ENCODE peak calls at places on chromosomes 11 and 22, in five cellular contexts. E is K562, X is HCT116, C is GM12878, V is HepG2. B is an unnamed sample.

GRCh38 chr11:110159491-110159890 is 66.3 kb downstream of the ZC3H12C start:
- DNase-seq in E (no peak), C (no peak), X (no peak), V (no peak), B (no peak)

GRCh38 chr11:117488996-117489952 is 161.6 kb downstream of the CEP164 start:
- DNase-seq in V (no peak), E (no peak), X (no peak), C (no peak), B (no peak)

GRCh38 chr11:130209128-130209932 is 49.7 kb downstream of the ST14 start:
- DNase-seq in E (no peak), X (no peak), C (no peak), V (no peak), B (no peak)

GRCh38 chr11:22079133-22079847 is 113.6 kb upstream of the ANO5 start:
- DNase-seq in E (no peak), X (no peak), V (no peak), C (no peak), B (no peak)

GRCh38 chr11:33694346-33695050 is 6.1 kb downstream of the C11orf91 start:
- DNase-seq in X (no peak), E (no peak), V (no peak), C (no peak), B (no peak)

GRCh38 chr22:43533131-43533530 is 121.3 kb downstream of the MPPED1 start:
- DNase-seq in V (no peak), X (no peak), C (no peak), E (no peak), B (no peak)

GRCh38 chr22:20456064-20456721 is 18.6 kb upstream of the SCARF2 start:
- DNase-seq in E (peak; percentile 98), C (peak; percentile 44), V (peak; percentile 68), X (peak; percentile 54), B (peak; percentile 86)

GRCh38 chr11:124069429-124070401 is 28.6 kb upstream of the OR10G7 start:
- DNase-seq in E (peak; percentile 90), C (peak; percentile 13), X (peak; percentile 42), V (peak; percentile 42), B (peak; percentile 77)

GRCh38 chr11:15692739-15693138 is 578.0 kb downstream of the INSC start:
- DNase-seq in E (peak; percentile 8), X (no peak), C (no peak), V (no peak), B (peak; percentile 11)

GRCh38 chr11:46294365-46295309 is 17.2 kb downstream of the CREB3L1 start:
- DNase-seq in V (no peak), X (no peak), C (no peak), E (peak; percentile 77), B (peak; percentile 53)

GRCh38 chr11:2436521-2437031 is 7.7 kb downstream of the TRPM5 start:
- DNase-seq in E (no peak), C (no peak), V (no peak), X (no peak), B (no peak)

GRCh38 chr11:117582491-117582890 is 214.5 kb downstream of the DSCAML1 start:
- DNase-seq in C (no peak), E (no peak), X (no peak), V (no peak), B (no peak)

GRCh38 chr11:116096596-116096995 is 592.4 kb upstream of the CADM1 start:
- DNase-seq in C (no peak), V (no peak), X (no peak), E (no peak), B (no peak)

GRCh38 chr11:22338465-22338810 is 257 bp downstream of the SLC17A6 start:
- DNase-seq in C (no peak), X (no peak), E (no peak), V (no peak), B (no peak)

GRCh38 chr22:45626198-45626651 is 45.4 kb upstream of the ATXN10 start:
- DNase-seq in X (peak; percentile 87), V (peak; percentile 55), E (no peak), C (no peak), B (no peak)

GRCh38 chr22:32801436-32802290 is at the start of gene TIMP3:
- DNase-seq in E (peak; percentile 31), V (no peak), X (no peak), C (no peak), B (peak; percentile 89)

GRCh38 chr11:32137263-32137662 is 46.4 kb downstream of the RCN1 start:
- DNase-seq in C (no peak), V (no peak), E (no peak), X (peak; percentile 34), B (no peak)

GRCh38 chr11:120172054-120172881 is 34.4 kb upstream of the TRIM29 start:
- DNase-seq in V (peak; percentile 63), X (peak; percentile 36), E (peak; percentile 61), C (no peak), B (peak; percentile 79)

GRCh38 chr22:48800886-48801607 is 1026.6 kb downstream of the BRD1 start:
- DNase-seq in C (no peak), E (no peak), V (no peak), X (no peak), B (no peak)

GRCh38 chr11:85664561-85665481 is at the start of gene CREBZF:
- DNase-seq in V (peak; percentile 85), C (peak; percentile 84), X (peak; percentile 87), E (peak; percentile 98), B (peak; percentile 95)

GRCh38 chr22:36383110-36383581 is 4.6 kb downstream of the MYH9 start:
- DNase-seq in V (no peak), X (no peak), C (peak; percentile 89), E (peak; percentile 68), B (no peak)

DNA sequence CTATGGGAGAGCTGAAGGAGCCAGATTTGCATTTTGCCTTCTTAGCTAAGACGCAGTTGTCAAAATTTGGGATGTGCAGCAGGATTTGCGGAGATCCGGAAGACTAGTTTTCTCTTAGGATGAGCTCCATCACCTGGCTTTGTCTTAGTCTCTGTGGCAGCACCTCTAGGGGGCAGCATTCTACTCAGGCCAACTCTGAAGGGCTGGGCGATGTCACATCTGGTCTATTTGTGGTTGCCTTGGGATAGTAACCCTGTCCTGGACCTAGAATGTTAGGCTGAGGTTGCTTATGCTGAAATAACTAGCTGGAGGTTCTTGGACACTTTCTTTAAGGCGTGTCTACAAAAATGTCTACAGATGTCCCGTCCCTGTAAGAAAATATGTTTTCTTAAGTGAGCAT is 116.2 kb downstream of the FAT3 start:
- DNase-seq in V (peak; percentile 6), C (no peak), E (peak; percentile 18), X (no peak), B (peak; percentile 78)
- TF ChIP-seq SRF in V (no peak), C (no peak), E (no peak), X (no peak), B (no peak)

DNA sequence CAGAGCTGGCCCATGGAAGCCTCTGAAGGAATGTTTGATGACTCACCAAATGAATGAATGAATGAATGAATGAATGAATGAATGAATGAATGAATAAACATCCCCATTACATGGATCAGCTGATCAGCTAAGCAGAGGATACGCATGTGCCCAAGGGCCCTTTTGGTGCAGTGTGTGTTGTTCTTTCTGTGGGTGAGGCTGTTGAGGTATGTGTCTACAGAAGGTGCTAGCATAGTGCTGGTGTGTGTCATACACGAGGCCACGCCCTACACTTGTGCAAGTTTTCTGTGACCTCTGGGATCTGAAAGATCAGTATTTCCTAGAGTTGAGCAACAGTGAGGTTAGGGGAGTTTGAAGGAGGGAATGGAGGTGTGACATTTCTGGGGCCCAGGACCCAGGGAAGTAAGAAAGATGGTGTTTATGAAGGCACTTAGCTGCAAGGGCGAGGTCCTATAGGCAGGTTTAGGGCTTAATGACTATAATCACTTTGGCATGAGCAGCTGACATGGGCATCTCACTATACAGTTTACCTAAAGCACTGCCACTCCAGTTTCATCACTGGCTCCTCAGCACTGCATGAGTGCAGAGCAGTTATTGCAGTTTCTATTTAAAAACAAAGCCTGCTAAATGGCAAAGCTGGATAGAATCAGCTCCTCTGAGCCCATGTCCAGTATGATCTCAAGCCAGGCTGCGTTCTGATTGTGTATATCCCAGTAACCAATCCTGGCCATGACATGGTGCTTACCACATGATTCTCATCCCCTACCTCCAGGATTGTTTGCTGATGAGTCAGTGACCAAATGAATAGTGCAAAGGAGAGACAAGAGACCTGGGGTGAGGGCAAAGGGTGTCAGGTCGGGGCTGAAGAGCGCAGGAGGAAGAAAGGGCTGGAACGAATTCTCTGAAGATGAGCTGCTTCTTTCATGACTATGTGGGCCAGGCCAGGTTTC is 36.4 kb upstream of the E2F8 start:
- DNase-seq in X (no peak), E (no peak), V (peak; percentile 28), C (no peak), B (no peak)
- TF ChIP-seq ATF3 in X (no peak), E (no peak), V (no peak), C (no peak), B (no peak)

GRCh38 chr11:131546218-131546895 is 175.9 kb downstream of the NTM start:
- DNase-seq in X (no peak), E (no peak), V (no peak), C (no peak), B (no peak)
- TF ChIP-seq SRF in X (no peak), E (no peak), V (no peak), C (no peak), B (no peak)

DNA sequence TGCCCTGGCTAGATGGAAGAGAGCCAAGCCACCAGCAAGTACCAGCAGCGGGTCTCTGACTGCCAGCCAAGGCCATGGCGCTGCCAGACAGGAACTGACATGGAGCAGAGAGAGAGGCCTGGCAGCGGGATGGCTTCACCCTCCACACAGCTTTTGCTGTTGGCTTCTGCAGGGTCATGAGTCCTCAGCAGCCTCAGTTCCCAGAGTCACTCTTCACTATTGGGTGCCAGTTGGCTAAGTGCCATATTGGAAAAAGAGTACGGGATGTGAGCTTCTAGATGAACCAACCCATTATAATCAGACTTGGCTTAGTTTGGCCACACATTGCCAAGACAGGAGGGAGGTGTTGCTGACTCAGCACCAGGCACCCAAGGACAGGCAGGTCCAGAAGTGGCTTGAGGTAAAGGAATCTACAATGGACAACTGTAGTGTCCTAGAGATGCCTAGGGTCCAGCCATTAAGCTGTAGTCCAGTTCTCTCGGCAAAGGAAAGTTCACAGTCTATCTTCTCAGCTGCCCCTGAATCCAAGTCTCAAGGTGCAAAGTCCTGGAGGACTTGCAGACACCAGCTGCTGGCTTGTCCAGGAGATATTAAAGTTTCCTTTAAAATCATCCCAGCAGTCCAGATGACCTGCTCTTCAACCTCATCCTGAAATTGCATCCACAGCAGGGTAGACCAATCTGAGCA is 40.7 kb upstream of the POU2AF1 start:
- DNase-seq in V (no peak), E (no peak), X (no peak), C (no peak), B (no peak)
- TF ChIP-seq ATF3 in V (no peak), E (no peak), X (no peak), C (no peak), B (no peak)

DNA sequence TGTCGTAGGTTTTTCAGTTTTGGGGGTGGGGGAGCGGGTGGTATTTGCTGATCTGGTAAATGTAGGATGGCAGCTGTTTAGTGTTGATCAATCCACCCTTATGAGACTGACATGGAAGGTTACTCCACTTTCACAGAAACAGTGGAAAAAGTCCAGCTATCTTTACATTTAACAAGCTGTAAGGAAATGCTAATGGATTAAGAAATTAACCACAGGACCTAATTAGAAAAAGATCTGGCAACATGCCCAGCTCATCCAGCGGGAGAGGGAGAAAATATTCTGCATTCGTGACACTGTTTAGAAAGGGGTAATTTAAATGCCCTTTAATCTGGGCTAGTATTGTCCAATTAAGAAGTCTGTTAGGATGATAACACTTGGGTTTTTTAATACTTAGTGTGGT is 89.5 kb downstream of the PACS1 start:
- DNase-seq in X (no peak), C (no peak), E (no peak), V (no peak), B (no peak)
- TF ChIP-seq SRF in X (no peak), C (no peak), E (no peak), V (no peak), B (no peak)

B was measured in H1.